ENCODE peak calls at places on chromosomes 3 and 15, in five cellular contexts. One of them, this sample, is unnamed. For H3K36me3, the result is how much of the 10 kb centered on the place peaks cover.

GRCh38 chr15:75702431-75702830 is 10.2 kb downstream of the CSPG4 start:
- DNase-seq in breast epithelium: no peak
- DNase-seq in uterus: no peak
- DNase-seq in transverse colon: no peak
- DNase-seq in upper lobe of left lung: no peak
- DNase-seq in this sample: no peak

GRCh38 chr3:186588619-186589018 is 18.1 kb downstream of the DNAJB11 start:
- DNase-seq in breast epithelium: no peak
- DNase-seq in uterus: no peak
- DNase-seq in transverse colon: no peak
- DNase-seq in upper lobe of left lung: no peak
- DNase-seq in this sample: no peak

GRCh38 chr3:119409844-119410243 is 53.6 kb downstream of the TMEM39A start:
- DNase-seq in breast epithelium: no peak
- DNase-seq in uterus: no peak
- DNase-seq in transverse colon: no peak
- DNase-seq in upper lobe of left lung: no peak
- DNase-seq in this sample: no peak

GRCh38 chr15:69474291-69474690 is 21.7 kb downstream of the RPLP1 start:
- DNase-seq in breast epithelium: no peak
- DNase-seq in uterus: no peak
- DNase-seq in transverse colon: no peak
- DNase-seq in upper lobe of left lung: no peak
- DNase-seq in this sample: no peak

GRCh38 chr15:40336129-40337122 is 4.3 kb downstream of the CCDC9B start:
- DNase-seq in breast epithelium: no peak
- DNase-seq in uterus: no peak
- DNase-seq in transverse colon: no peak
- DNase-seq in upper lobe of left lung: no peak
- DNase-seq in this sample: no peak

GRCh38 chr3:191238321-191238817 is 39.3 kb downstream of the OSTN start:
- DNase-seq in breast epithelium: no peak
- DNase-seq in uterus: no peak
- DNase-seq in transverse colon: no peak
- DNase-seq in upper lobe of left lung: no peak
- DNase-seq in this sample: no peak

GRCh38 chr3:186772886-186773417 is 10.4 kb upstream of the EIF4A2 start:
- DNase-seq in breast epithelium: peak
- DNase-seq in uterus: peak
- DNase-seq in transverse colon: peak
- DNase-seq in upper lobe of left lung: peak
- DNase-seq in this sample: peak

GRCh38 chr3:78483070-78483469 is 1284.7 kb downstream of the ROBO1 start:
- DNase-seq in breast epithelium: no peak
- DNase-seq in uterus: no peak
- DNase-seq in transverse colon: no peak
- DNase-seq in upper lobe of left lung: no peak
- DNase-seq in this sample: no peak

GRCh38 chr3:143327388-143327787 is 207.8 kb downstream of the CHST2 start:
- DNase-seq in breast epithelium: no peak
- DNase-seq in uterus: no peak
- DNase-seq in transverse colon: no peak
- DNase-seq in upper lobe of left lung: no peak
- DNase-seq in this sample: no peak

GRCh38 chr3:154428369-154429206 is 1.4 kb downstream of the GPR149 start:
- DNase-seq in breast epithelium: no peak
- DNase-seq in uterus: no peak
- DNase-seq in transverse colon: no peak
- DNase-seq in upper lobe of left lung: peak
- DNase-seq in this sample: peak

GRCh38 chr3:12175844-12176453 is 17.2 kb upstream of the TIMP4 start:
- DNase-seq in breast epithelium: no peak
- DNase-seq in uterus: peak
- DNase-seq in transverse colon: peak
- DNase-seq in upper lobe of left lung: peak
- DNase-seq in this sample: peak

GRCh38 chr15:61871926-61872522 is 188.2 kb downstream of the VPS13C start:
- DNase-seq in breast epithelium: no peak
- DNase-seq in uterus: no peak
- DNase-seq in transverse colon: no peak
- DNase-seq in upper lobe of left lung: no peak
- DNase-seq in this sample: no peak

GRCh38 chr3:18237251-18238005 is 187.7 kb downstream of the SATB1 start:
- DNase-seq in breast epithelium: no peak
- DNase-seq in uterus: no peak
- DNase-seq in transverse colon: no peak
- DNase-seq in upper lobe of left lung: no peak
- DNase-seq in this sample: no peak

GRCh38 chr15:42750306-42750705 is 13.4 kb upstream of the CDAN1 start:
- DNase-seq in breast epithelium: no peak
- DNase-seq in uterus: no peak
- DNase-seq in transverse colon: no peak
- DNase-seq in upper lobe of left lung: no peak
- DNase-seq in this sample: no peak

GRCh38 chr15:100336061-100336460 is 5.7 kb downstream of the ADAMTS17 start:
- DNase-seq in breast epithelium: no peak
- DNase-seq in uterus: no peak
- DNase-seq in transverse colon: no peak
- DNase-seq in upper lobe of left lung: no peak
- DNase-seq in this sample: no peak

GRCh38 chr3:33645060-33645841 is 72.8 kb downstream of the CLASP2 start:
- DNase-seq in breast epithelium: no peak
- DNase-seq in uterus: no peak
- DNase-seq in transverse colon: no peak
- DNase-seq in upper lobe of left lung: no peak
- DNase-seq in this sample: no peak

GRCh38 chr15:69976366-69976994 is 121.2 kb downstream of the TLE3 start:
- DNase-seq in breast epithelium: no peak
- DNase-seq in uterus: no peak
- DNase-seq in transverse colon: peak
- DNase-seq in upper lobe of left lung: no peak
- DNase-seq in this sample: peak

GRCh38 chr3:133595341-133595740 is 21.9 kb downstream of the CDV3 start:
- DNase-seq in breast epithelium: no peak
- DNase-seq in uterus: no peak
- DNase-seq in transverse colon: no peak
- DNase-seq in upper lobe of left lung: no peak
- DNase-seq in this sample: no peak

GRCh38 chr15:85688703-85689102 is 106.0 kb downstream of the KLHL25 start:
- DNase-seq in breast epithelium: no peak
- DNase-seq in uterus: no peak
- DNase-seq in transverse colon: no peak
- DNase-seq in upper lobe of left lung: no peak
- DNase-seq in this sample: no peak

GRCh38 chr15:90449206-90449735 is 61.2 kb downstream of the IQGAP1 start:
- DNase-seq in breast epithelium: no peak
- DNase-seq in uterus: no peak
- DNase-seq in transverse colon: no peak
- DNase-seq in upper lobe of left lung: no peak
- DNase-seq in this sample: no peak

GRCh38 chr15:58742424-58743160 is 6.9 kb downstream of the ADAM10 start:
- DNase-seq in breast epithelium: no peak
- DNase-seq in uterus: no peak
- DNase-seq in transverse colon: no peak
- DNase-seq in upper lobe of left lung: peak
- DNase-seq in this sample: no peak

GRCh38 chr3:159786489-159787181 is 202.0 kb upstream of the IL12A start:
- DNase-seq in breast epithelium: no peak
- DNase-seq in uterus: no peak
- DNase-seq in transverse colon: no peak
- DNase-seq in upper lobe of left lung: no peak
- DNase-seq in this sample: no peak

GRCh38 chr3:150038830-150039229 is 68.1 kb upstream of the PFN2 start:
- DNase-seq in breast epithelium: no peak
- DNase-seq in uterus: no peak
- DNase-seq in transverse colon: no peak
- DNase-seq in upper lobe of left lung: no peak
- DNase-seq in this sample: no peak

GRCh38 chr3:61985020-61985419 is 388.3 kb downstream of the FEZF2 start:
- DNase-seq in breast epithelium: no peak
- DNase-seq in uterus: no peak
- DNase-seq in transverse colon: no peak
- DNase-seq in upper lobe of left lung: no peak
- DNase-seq in this sample: no peak

GRCh38 chr3:195139876-195140240 is 131.1 kb downstream of the XXYLT1 start:
- DNase-seq in breast epithelium: no peak
- DNase-seq in uterus: no peak
- DNase-seq in transverse colon: no peak
- DNase-seq in upper lobe of left lung: no peak
- DNase-seq in this sample: no peak

GRCh38 chr3:13222131-13222530 is 148.9 kb upstream of the IQSEC1 start:
- DNase-seq in breast epithelium: no peak
- DNase-seq in uterus: no peak
- DNase-seq in transverse colon: no peak
- DNase-seq in upper lobe of left lung: no peak
- DNase-seq in this sample: no peak

GRCh38 chr15:81311834-81312459 is 12.0 kb downstream of the STARD5 start:
- DNase-seq in breast epithelium: no peak
- DNase-seq in uterus: no peak
- DNase-seq in transverse colon: no peak
- DNase-seq in upper lobe of left lung: no peak
- DNase-seq in this sample: no peak

GRCh38 chr15:75362642-75363249 is 5.7 kb downstream of the MAN2C1 start:
- DNase-seq in breast epithelium: no peak
- DNase-seq in uterus: no peak
- DNase-seq in transverse colon: no peak
- DNase-seq in upper lobe of left lung: no peak
- DNase-seq in this sample: no peak

GRCh38 chr3:100465871-100466777 is 26.3 kb upstream of the TMEM45A start:
- DNase-seq in breast epithelium: no peak
- DNase-seq in uterus: no peak
- DNase-seq in transverse colon: no peak
- DNase-seq in upper lobe of left lung: no peak
- DNase-seq in this sample: no peak

GRCh38 chr15:90579213-90579612 is 49.5 kb downstream of the CRTC3 start:
- DNase-seq in breast epithelium: no peak
- DNase-seq in uterus: no peak
- DNase-seq in transverse colon: no peak
- DNase-seq in upper lobe of left lung: no peak
- DNase-seq in this sample: no peak

GRCh38 chr3:132536442-132537153 is 60.5 kb upstream of the ACKR4 start:
- DNase-seq in breast epithelium: no peak
- DNase-seq in uterus: no peak
- DNase-seq in transverse colon: no peak
- DNase-seq in upper lobe of left lung: no peak
- DNase-seq in this sample: no peak

GRCh38 chr15:69525543-69525942 is 72.9 kb downstream of the RPLP1 start:
- DNase-seq in breast epithelium: no peak
- DNase-seq in uterus: no peak
- DNase-seq in transverse colon: no peak
- DNase-seq in upper lobe of left lung: no peak
- DNase-seq in this sample: no peak

GRCh38 chr3:57892423-57892822 is 115.8 kb upstream of the FLNB start:
- DNase-seq in breast epithelium: no peak
- DNase-seq in uterus: no peak
- DNase-seq in transverse colon: no peak
- DNase-seq in upper lobe of left lung: no peak
- DNase-seq in this sample: no peak

DNA sequence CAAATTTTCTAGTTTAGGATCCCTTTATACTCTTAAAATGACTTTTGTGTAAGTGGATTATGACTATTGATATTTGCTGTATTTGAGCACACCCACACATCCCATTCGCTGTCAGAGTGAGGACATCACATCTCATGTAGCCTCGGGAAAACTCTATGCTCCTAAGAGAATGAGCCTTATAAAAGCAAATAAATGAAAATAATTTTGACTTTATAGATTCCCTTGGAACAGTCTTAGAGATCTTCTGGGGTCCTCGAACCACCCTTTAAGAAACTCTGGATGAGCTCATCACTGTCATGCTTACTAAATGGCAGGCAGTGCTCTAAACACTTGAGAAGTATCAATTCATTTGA is 16.1 kb upstream of the EXOG start:
- DNase-seq in breast epithelium: no peak
- DNase-seq in uterus: no peak
- DNase-seq in transverse colon: no peak
- DNase-seq in upper lobe of left lung: no peak
- DNase-seq in this sample: no peak
- H3K36me3 ChIP-seq in breast epithelium: under half
- H3K36me3 ChIP-seq in uterus: under half
- H3K36me3 ChIP-seq in transverse colon: under half
- H3K36me3 ChIP-seq in upper lobe of left lung: half or more
- H3K36me3 ChIP-seq in this sample: under half

DNA sequence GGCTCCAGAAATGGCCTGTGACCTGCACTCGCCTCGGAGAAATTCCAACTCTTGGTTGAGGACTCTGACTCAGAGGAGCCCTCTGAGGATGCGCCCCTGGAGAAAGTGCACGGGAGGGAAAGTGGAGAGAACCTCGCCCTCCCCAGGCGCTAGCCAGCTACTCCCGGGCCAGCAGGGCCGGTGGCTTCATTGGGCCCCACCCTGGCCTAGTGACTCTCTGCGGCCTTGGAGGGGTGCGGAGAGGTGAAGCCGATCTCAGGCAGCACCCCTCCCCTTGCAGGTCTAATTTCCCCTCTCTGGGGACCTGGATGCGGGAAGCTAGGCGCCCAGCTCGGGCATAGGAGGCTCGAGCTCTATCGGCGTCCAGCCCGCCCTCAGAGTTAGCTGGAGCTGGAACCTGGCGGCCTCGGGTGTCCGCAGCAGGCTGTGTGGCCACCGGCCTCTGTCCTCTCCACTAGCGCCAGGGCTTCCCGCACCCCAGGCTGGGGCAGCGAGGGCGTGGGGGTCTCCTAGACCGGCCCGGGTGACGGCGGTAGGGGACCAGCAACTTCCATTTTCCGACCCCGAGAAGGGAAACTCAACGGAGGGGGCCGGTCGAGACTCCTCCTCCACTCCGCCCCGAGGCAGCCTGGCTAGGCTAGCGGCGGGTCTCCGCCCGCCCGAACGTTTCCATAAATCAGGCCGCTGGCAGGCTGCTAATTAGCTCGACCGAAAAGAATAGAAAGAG is 29.4 kb downstream of the NR2F2 start:
- DNase-seq in breast epithelium: no peak
- DNase-seq in uterus: peak
- DNase-seq in transverse colon: no peak
- DNase-seq in upper lobe of left lung: no peak
- DNase-seq in this sample: no peak
- TF ChIP-seq POLR2A in breast epithelium: no peak
- TF ChIP-seq POLR2A in uterus: no peak
- TF ChIP-seq POLR2A in transverse colon: no peak
- TF ChIP-seq POLR2A in upper lobe of left lung: no peak
- TF ChIP-seq POLR2A in this sample: no peak

DNA sequence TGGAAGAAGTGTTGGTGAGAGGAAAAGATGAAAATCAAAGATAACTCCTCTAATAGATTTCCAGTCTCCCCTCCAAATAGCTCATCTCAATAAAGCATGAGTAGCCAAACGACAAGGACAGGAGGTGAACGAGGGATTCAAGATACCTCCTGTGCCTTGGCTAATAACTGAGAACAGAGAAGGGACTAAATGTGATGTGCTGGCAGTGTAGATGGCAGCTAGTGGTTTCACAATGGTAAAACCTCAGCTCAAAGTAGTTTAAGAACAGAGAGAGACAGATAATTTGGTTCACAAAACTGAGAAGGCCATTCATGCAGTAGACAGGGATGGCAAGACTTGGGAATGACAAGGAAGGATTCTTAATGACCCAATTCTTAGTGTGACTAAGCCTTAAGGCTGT is 292.6 kb downstream of the EFHB start:
- DNase-seq in breast epithelium: no peak
- DNase-seq in uterus: no peak
- DNase-seq in transverse colon: no peak
- DNase-seq in upper lobe of left lung: no peak
- DNase-seq in this sample: no peak
- H3K36me3 ChIP-seq in breast epithelium: under half
- H3K36me3 ChIP-seq in uterus: under half
- H3K36me3 ChIP-seq in transverse colon: under half
- H3K36me3 ChIP-seq in upper lobe of left lung: under half
- H3K36me3 ChIP-seq in this sample: under half

GRCh38 chr3:45224824-45225464 is 1.1 kb downstream of the TMEM158 start:
- DNase-seq in breast epithelium: peak
- DNase-seq in uterus: peak
- DNase-seq in transverse colon: peak
- DNase-seq in upper lobe of left lung: peak
- DNase-seq in this sample: peak
- TF ChIP-seq POLR2A in breast epithelium: no peak
- TF ChIP-seq POLR2A in uterus: no peak
- TF ChIP-seq POLR2A in transverse colon: no peak
- TF ChIP-seq POLR2A in upper lobe of left lung: no peak
- TF ChIP-seq POLR2A in this sample: no peak